ENCODE peak calls at places on chromosomes 4 and X, in four cellular contexts. X is ovary; V is CD4-positive, alpha-beta T cell; R is coronary artery. G is an unnamed sample.

GRCh38 chrX:105645667-105646354 is 176.5 kb upstream of the NRK start:
- DNase-seq in X (no peak), R (no peak), V (no peak), G (no peak)

GRCh38 chr4:73387552-73387951 is 16.5 kb upstream of the ALB start:
- DNase-seq in V (no peak), X (no peak), R (no peak), G (peak)

GRCh38 chrX:48278958-48279357 is 23.8 kb downstream of the SSX1 start:
- DNase-seq in X (no peak), V (no peak), R (no peak), G (no peak)

GRCh38 chr4:158529505-158529904 is 7.8 kb downstream of the RXFP1 start:
- DNase-seq in V (no peak), X (no peak), R (no peak), G (no peak)

GRCh38 chr4:123505077-123505456 is 108.5 kb downstream of the SPRY1 start:
- DNase-seq in V (no peak), R (no peak), X (no peak), G (no peak)

GRCh38 chr4:155510771-155511170 is 134.0 kb upstream of the MAP9 start:
- DNase-seq in R (no peak), V (no peak), X (no peak), G (no peak)

GRCh38 chr4:141429933-141430332 is 206.4 kb upstream of the IL15 start:
- DNase-seq in R (no peak), V (no peak), X (no peak), G (no peak)

GRCh38 chrX:51098046-51098445 is 187.5 kb downstream of the BMP15 start:
- DNase-seq in X (no peak), R (no peak), V (no peak), G (no peak)

GRCh38 chr4:111618908-111619307 is 526.3 kb upstream of the FAM241A start:
- DNase-seq in V (no peak), R (no peak), X (no peak), G (no peak)

GRCh38 chrX:135050603-135051002 is 1.3 kb downstream of the RTL8A start:
- DNase-seq in V (no peak), R (no peak), X (no peak), G (no peak)

GRCh38 chr4:48557478-48557877 is 67.4 kb downstream of the ZAR1 start:
- DNase-seq in R (no peak), X (no peak), V (no peak), G (no peak)

GRCh38 chr4:87659247-87659931 is 9.3 kb downstream of the DMP1 start:
- DNase-seq in X (no peak), R (no peak), V (no peak), G (no peak)

GRCh38 chr4:99811850-99812249 is 4.8 kb upstream of the DAPP1 start:
- DNase-seq in X (no peak), R (no peak), V (no peak), G (peak)

GRCh38 chrX:101619336-101619735 is 1.5 kb upstream of the ARMCX6 start:
- DNase-seq in X (no peak), V (no peak), R (no peak), G (no peak)

GRCh38 chr4:37847311-37847710 is 20.8 kb downstream of the PGM2 start:
- DNase-seq in V (no peak), X (no peak), R (no peak), G (no peak)

GRCh38 chr4:47505666-47506065 is 20.6 kb downstream of the ATP10D start:
- DNase-seq in X (no peak), R (no peak), V (no peak), G (no peak)

GRCh38 chrX:7132335-7133035 is 15.0 kb upstream of the STS start:
- DNase-seq in X (no peak), V (no peak), R (no peak), G (no peak)

GRCh38 chrX:117959045-117959444 is 157.6 kb downstream of the KLHL13 start:
- DNase-seq in R (no peak), X (no peak), V (no peak), G (no peak)

GRCh38 chrX:48511561-48511960 is 2.8 kb downstream of the PORCN start:
- DNase-seq in X (no peak), R (no peak), V (no peak), G (no peak)

GRCh38 chr4:106551724-106552123 is 183.1 kb upstream of the GIMD1 start:
- DNase-seq in R (no peak), X (no peak), V (no peak), G (no peak)

GRCh38 chrX:107442914-107443527 is 6.4 kb upstream of the FRMPD3 start:
- DNase-seq in R (no peak), X (no peak), V (no peak), G (no peak)

GRCh38 chr4:7956306-7957112 is 16.8 kb upstream of the AFAP1 start:
- DNase-seq in V (no peak), X (no peak), R (no peak), G (no peak)

GRCh38 chrX:2495595-2495994 is 5.2 kb downstream of the DHRSX start:
- DNase-seq in V (no peak), R (peak), X (no peak), G (no peak)

GRCh38 chr4:106083065-106083464 is 187.8 kb downstream of the NPNT start:
- DNase-seq in V (no peak), R (no peak), X (no peak), G (no peak)

GRCh38 chrX:21873063-21873785 is 17.4 kb downstream of the YY2 start:
- DNase-seq in V (no peak), X (no peak), R (no peak), G (no peak)

GRCh38 chrX:31297881-31298280 is 226.0 kb upstream of the FTHL17 start:
- DNase-seq in V (no peak), R (no peak), X (no peak), G (no peak)

GRCh38 chrX:17535229-17535628 is 160.2 kb downstream of the NHS start:
- DNase-seq in X (no peak), V (no peak), R (no peak), G (no peak)

GRCh38 chr4:95161781-95162469 is 386.8 kb downstream of the UNC5C start:
- DNase-seq in R (no peak), V (no peak), X (no peak), G (no peak)

GRCh38 chr4:80500593-80500992 is 165.1 kb downstream of the CFAP299 start:
- DNase-seq in V (no peak), R (no peak), X (no peak), G (no peak)

GRCh38 chrX:153827903-153828302 is 2.4 kb downstream of the PDZD4 start:
- DNase-seq in R (no peak), X (no peak), V (no peak), G (no peak)

GRCh38 chr4:76765473-76766183 is 132.3 kb downstream of the SOWAHB start:
- DNase-seq in R (no peak), V (no peak), X (no peak), G (peak)

GRCh38 chr4:25993564-25994185 is 79.7 kb downstream of the SMIM20 start:
- DNase-seq in X (no peak), R (peak), V (no peak), G (peak)

GRCh38 chrX:107565005-107565404 is 63.3 kb upstream of the PRPS1 start:
- DNase-seq in V (no peak), R (no peak), X (no peak), G (no peak)

GRCh38 chr4:113212613-113213012 is 163.2 kb downstream of the ANK2 start:
- DNase-seq in R (no peak), V (no peak), X (no peak), G (no peak)

GRCh38 chr4:170853422-170854021 is 763.8 kb upstream of the AADAT start:
- DNase-seq in R (no peak), V (no peak), X (no peak), G (peak)

GRCh38 chr4:53501561-53501960 is 89.7 kb downstream of the LNX1 start:
- DNase-seq in V (no peak), X (no peak), R (no peak), G (no peak)

DNA sequence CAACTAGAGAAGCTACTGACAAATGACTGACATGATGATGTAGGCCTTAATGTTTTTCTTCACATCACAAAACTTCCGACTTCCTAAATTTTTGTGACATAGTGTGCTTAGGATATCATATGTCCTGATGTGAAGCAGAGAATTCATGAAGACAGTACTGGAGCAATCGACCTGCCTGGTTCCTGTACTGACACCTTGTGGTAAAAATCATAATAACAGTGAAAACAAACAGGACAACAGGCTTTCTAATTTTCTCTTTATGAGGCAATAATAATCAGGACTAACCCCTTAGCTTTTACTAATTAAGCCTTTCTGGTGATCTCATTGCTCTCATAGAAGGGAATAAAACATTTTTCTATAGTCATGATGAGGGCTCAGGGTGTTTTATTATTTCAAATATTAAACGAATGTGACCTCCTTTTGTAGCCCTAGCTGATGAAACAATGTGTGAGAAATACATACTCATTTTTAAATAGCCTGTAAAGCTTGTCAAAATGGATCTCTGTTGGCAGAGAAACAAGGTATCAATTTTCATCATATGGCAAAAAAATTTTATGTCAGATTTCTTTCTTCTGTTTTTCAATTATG is 158.4 kb downstream of the TENT5D start:
- DNase-seq in X (no peak), R (no peak), V (no peak), G (no peak)
- TF ChIP-seq CTCF in X (peak), R (peak), V (no peak), G (peak)

GRCh38 chr4:74623041-74623440 is 171.3 kb downstream of the BTC start:
- DNase-seq in X (no peak), V (no peak), R (no peak), G (no peak)
- TF ChIP-seq CTCF in X (no peak), V (peak), R (no peak), G (peak)

GRCh38 chr4:67549123-67549522 is 3.8 kb upstream of the CENPC start:
- DNase-seq in R (no peak), V (no peak), X (no peak), G (no peak)
- TF ChIP-seq CTCF in R (no peak), V (peak), X (no peak), G (peak)

DNA sequence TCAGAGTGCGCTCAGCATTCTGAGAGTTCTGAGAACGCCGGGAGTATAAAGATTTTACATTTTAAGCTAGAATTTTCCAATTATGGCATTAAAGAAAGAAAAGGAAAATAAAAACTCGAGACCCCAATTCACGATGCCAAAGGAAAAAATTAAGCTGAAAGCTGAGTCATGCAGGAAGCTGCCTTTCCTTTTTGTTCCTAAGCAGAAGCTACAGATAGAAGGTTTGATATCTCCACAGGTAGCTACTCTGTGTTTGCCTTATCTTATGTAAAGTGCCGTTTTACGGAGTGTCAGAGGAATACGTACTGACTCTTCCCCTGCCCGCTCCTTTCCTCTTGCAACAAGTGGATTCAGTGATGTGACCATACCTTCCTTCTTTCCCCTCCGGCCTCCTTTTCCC is 10.8 kb upstream of the SORBS2 start:
- DNase-seq in X (no peak), R (no peak), V (no peak), G (no peak)
- TF ChIP-seq CTCF in X (no peak), R (no peak), V (no peak), G (no peak)

DNA sequence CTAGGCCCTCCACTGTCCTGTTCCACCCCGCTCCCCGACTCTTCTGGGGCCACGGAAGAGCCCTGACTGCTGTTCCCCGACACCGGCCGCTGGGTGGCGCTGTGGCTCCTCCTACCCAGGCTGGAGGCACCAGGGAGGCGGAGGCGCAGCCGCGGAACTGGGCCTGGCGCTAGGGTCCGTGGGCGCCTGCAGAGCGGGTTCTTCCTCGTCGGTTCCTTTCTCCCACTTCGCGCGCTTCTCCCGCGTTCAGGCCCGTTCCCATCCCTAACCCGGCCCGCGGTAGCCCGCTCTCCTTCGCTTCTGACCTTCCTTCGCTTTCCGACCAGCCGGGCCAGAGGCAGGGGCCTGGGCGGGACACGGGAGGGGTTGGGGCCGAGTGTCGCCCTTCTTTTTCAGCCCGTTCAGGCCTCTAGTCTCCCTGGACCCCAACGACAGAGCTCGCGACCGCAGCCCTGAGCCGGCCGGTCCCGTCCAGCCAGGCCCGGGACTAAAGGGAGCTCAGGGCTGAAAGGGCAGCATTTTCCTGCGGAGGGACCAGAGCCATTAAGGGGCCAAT is 34.3 kb downstream of the NALF2 start:
- DNase-seq in R (no peak), V (peak), X (peak), G (peak)
- TF ChIP-seq CTCF in R (peak), V (peak), X (peak), G (peak)

G was measured in GM06990.